ENCODE peak calls at places on chromosomes 1 and 21, in nine cellular contexts. M is OCI-LY7, A is HCT116, H is SK-N-SH, T is hepatocyte, O is neural progenitor cell, E is GM23248, S is PC-3, R is MM.1S. Q is an unnamed sample. For H3K79me2, the result is how much of the 10 kb centered on the place peaks cover.

GRCh38 chr1:176149939-176150807 is 56.9 kb downstream of the COP1 start:
- DNase-seq in A (no peak), M (no peak), E (no peak), R (no peak), H (no peak), O (peak), S (no peak), T (peak), Q (no peak)

GRCh38 chr21:33968082-33968997 is 52.7 kb upstream of the ATP5PO start:
- DNase-seq in O (peak), A (no peak), E (peak), T (peak), M (peak), R (no peak), S (peak), H (no peak), Q (peak)

GRCh38 chr1:228218513-228219244 is 10.8 kb downstream of the OBSCN start:
- DNase-seq in M (no peak), A (no peak), S (no peak), O (no peak), R (no peak), E (no peak), H (no peak), T (no peak), Q (no peak)

GRCh38 chr1:244964112-244964971 is 100.0 kb upstream of the HNRNPU start:
- DNase-seq in H (peak), O (peak), T (peak), A (no peak), S (peak), R (no peak), E (peak), M (no peak), Q (peak)

GRCh38 chr1:41404308-41404755 is 43.1 kb downstream of the FOXO6 start:
- DNase-seq in T (peak), H (peak), M (peak), A (no peak), S (peak), R (no peak), E (peak), O (peak), Q (peak)

GRCh38 chr1:3053986-3054385 is 15.0 kb upstream of the PRDM16 start:
- DNase-seq in A (no peak), S (no peak), H (no peak), O (no peak), R (no peak), E (no peak), T (no peak), M (no peak), Q (no peak)

GRCh38 chr1:34695580-34695979 is 59.3 kb upstream of the GJB5 start:
- DNase-seq in T (no peak), R (no peak), E (no peak), H (peak), M (no peak), A (no peak), O (no peak), S (no peak), Q (no peak)

GRCh38 chr1:81499487-81499886 is 301.2 kb upstream of the ADGRL2 start:
- DNase-seq in M (no peak), S (no peak), E (no peak), H (no peak), A (no peak), R (no peak), O (no peak), T (no peak), Q (no peak)

GRCh38 chr1:167171286-167171929 is 49.3 kb upstream of the POU2F1 start:
- DNase-seq in A (no peak), T (no peak), S (peak), O (no peak), H (no peak), E (peak), M (no peak), R (no peak), Q (peak)

GRCh38 chr1:31793086-31793485 is 22.7 kb downstream of the SPOCD1 start:
- DNase-seq in M (no peak), E (no peak), O (no peak), A (no peak), S (no peak), R (no peak), H (no peak), T (no peak), Q (no peak)

GRCh38 chr1:226310123-226310540 is 1.2 kb upstream of the LIN9 start:
- DNase-seq in R (no peak), M (peak), S (no peak), E (no peak), H (no peak), A (no peak), O (no peak), T (no peak), Q (peak)

GRCh38 chr1:203462878-203463277 is 12.7 kb upstream of the PRELP start:
- DNase-seq in E (peak), R (no peak), A (no peak), H (no peak), O (no peak), T (no peak), M (no peak), S (peak), Q (no peak)

GRCh38 chr1:238396140-238396539 is 505.4 kb upstream of the ZP4 start:
- DNase-seq in R (no peak), A (no peak), O (no peak), E (no peak), M (no peak), S (no peak), H (no peak), T (no peak), Q (no peak)

GRCh38 chr21:33817663-33818433 is 97.8 kb downstream of the ATP5PO start:
- DNase-seq in O (peak), S (no peak), R (no peak), H (peak), T (no peak), A (no peak), M (no peak), E (no peak), Q (no peak)

GRCh38 chr1:170660874-170661645 is 2.9 kb upstream of the PRRX1 start:
- DNase-seq in M (no peak), A (no peak), T (no peak), E (peak), O (peak), H (peak), S (no peak), R (no peak), Q (peak)

GRCh38 chr21:45801129-45801735 is 157.7 kb downstream of the PCBP3 start:
- DNase-seq in S (no peak), T (no peak), R (no peak), M (no peak), O (no peak), H (no peak), E (no peak), A (no peak), Q (no peak)

GRCh38 chr1:35769759-35770446 is at the start of gene CLSPN:
- DNase-seq in T (peak), R (peak), A (peak), M (peak), E (peak), H (peak), O (peak), S (peak), Q (peak)

GRCh38 chr21:29144736-29145353 is 14.4 kb downstream of the MAP3K7CL start:
- DNase-seq in E (peak), S (peak), O (no peak), A (no peak), H (no peak), M (no peak), T (no peak), R (no peak), Q (no peak)

GRCh38 chr1:173304529-173305227 is 97.5 kb upstream of the TNFSF4 start:
- DNase-seq in A (no peak), O (peak), S (no peak), M (no peak), T (no peak), E (no peak), R (no peak), H (no peak), Q (no peak)

GRCh38 chr1:228147768-228148167 is 2.0 kb upstream of the GJC2 start:
- DNase-seq in M (no peak), R (no peak), T (no peak), S (no peak), E (no peak), O (no peak), A (no peak), H (peak), Q (no peak)

GRCh38 chr1:178134061-178134460 is 40.2 kb downstream of the RASAL2 start:
- DNase-seq in A (no peak), H (no peak), O (no peak), R (no peak), S (peak), M (no peak), T (no peak), E (peak), Q (no peak)

GRCh38 chr1:115764541-115764940 is 4.0 kb downstream of the CASQ2 start:
- DNase-seq in A (peak), T (peak), S (peak), M (no peak), E (peak), H (peak), O (peak), R (no peak), Q (peak)

GRCh38 chr1:22930235-22930912 is 42.3 kb downstream of the LACTBL1 start:
- DNase-seq in R (no peak), O (peak), M (peak), H (peak), T (peak), A (peak), E (peak), S (peak), Q (peak)

GRCh38 chr1:46589529-46589928 is 14.5 kb downstream of the MKNK1 start:
- DNase-seq in O (no peak), R (no peak), M (no peak), H (no peak), A (no peak), T (no peak), S (no peak), E (no peak), Q (no peak)

GRCh38 chr1:156705918-156706646 is 699 bp upstream of the CRABP2 start:
- DNase-seq in O (peak), R (peak), S (peak), E (peak), M (peak), T (peak), A (no peak), H (peak), Q (peak)

GRCh38 chr21:17679002-17679600 is 66.4 kb upstream of the BTG3 start:
- DNase-seq in A (peak), E (peak), O (peak), H (peak), R (peak), M (peak), S (peak), T (peak), Q (peak)

GRCh38 chr1:228318823-228319241 is 87.8 kb downstream of the TRIM11 start:
- DNase-seq in A (no peak), M (no peak), R (no peak), O (no peak), E (no peak), T (no peak), H (no peak), S (no peak), Q (no peak)

GRCh38 chr21:42176864-42177263 is 42.1 kb upstream of the ABCG1 start:
- DNase-seq in O (no peak), E (peak), M (no peak), T (no peak), S (no peak), R (no peak), A (no peak), H (no peak), Q (no peak)

GRCh38 chr21:37871121-37871862 is 45.0 kb downstream of the KCNJ6 start:
- DNase-seq in O (no peak), R (no peak), M (no peak), A (no peak), H (no peak), E (peak), S (peak), T (no peak), Q (no peak)

GRCh38 chr1:55196433-55197035 is 18.6 kb downstream of the USP24 start:
- DNase-seq in A (no peak), T (no peak), S (no peak), O (no peak), H (no peak), R (no peak), M (no peak), E (peak), Q (no peak)

GRCh38 chr1:234320549-234320948 is 52.7 kb upstream of the COA6 start:
- DNase-seq in A (no peak), R (no peak), H (no peak), M (no peak), E (no peak), S (no peak), T (peak), O (no peak), Q (no peak)

GRCh38 chr1:163826500-163826899 is 504.7 kb downstream of the NUF2 start:
- DNase-seq in H (no peak), T (no peak), A (no peak), M (no peak), R (peak), S (no peak), E (no peak), O (no peak), Q (no peak)

GRCh38 chr21:44765231-44766013 is 36.2 kb downstream of the UBE2G2 start:
- DNase-seq in R (peak), S (peak), E (peak), A (no peak), T (no peak), M (no peak), O (no peak), H (peak), Q (no peak)

GRCh38 chr1:242873661-242874060 is 349.2 kb upstream of the PLD5 start:
- DNase-seq in M (no peak), O (no peak), H (no peak), E (no peak), A (no peak), T (no peak), R (peak), S (no peak), Q (no peak)
- TF ChIP-seq EZH2phosphoT487 in M (no peak), O (no peak), H (no peak), E (no peak), A (no peak), T (no peak), R (no peak), S (no peak), Q (no peak)

GRCh38 chr21:15193937-15194336 is 129.1 kb upstream of the NRIP1 start:
- DNase-seq in A (no peak), E (no peak), M (no peak), T (no peak), O (no peak), H (no peak), R (no peak), S (no peak), Q (no peak)

GRCh38 chr21:15192243-15192642 is 127.4 kb upstream of the NRIP1 start:
- DNase-seq in O (no peak), T (peak), S (peak), A (no peak), M (no peak), H (no peak), R (no peak), E (no peak), Q (no peak)

GRCh38 chr21:15190412-15190811 is 125.6 kb upstream of the NRIP1 start:
- DNase-seq in H (no peak), A (no peak), R (no peak), T (no peak), S (no peak), E (no peak), O (no peak), M (no peak), Q (no peak)

GRCh38 chr21:15190837-15191236 is 126.0 kb upstream of the NRIP1 start:
- DNase-seq in M (no peak), E (no peak), H (no peak), A (no peak), O (no peak), T (no peak), R (no peak), S (peak), Q (no peak)

GRCh38 chr21:15191342-15191741 is 126.5 kb upstream of the NRIP1 start:
- DNase-seq in O (no peak), A (no peak), E (no peak), T (no peak), R (no peak), M (no peak), S (peak), H (no peak), Q (no peak)
- H3K79me2 ChIP-seq in O (under half), A (under half), E (under half), T (under half), R (under half), M (under half), S (under half), H (under half), Q (under half)

DNA sequence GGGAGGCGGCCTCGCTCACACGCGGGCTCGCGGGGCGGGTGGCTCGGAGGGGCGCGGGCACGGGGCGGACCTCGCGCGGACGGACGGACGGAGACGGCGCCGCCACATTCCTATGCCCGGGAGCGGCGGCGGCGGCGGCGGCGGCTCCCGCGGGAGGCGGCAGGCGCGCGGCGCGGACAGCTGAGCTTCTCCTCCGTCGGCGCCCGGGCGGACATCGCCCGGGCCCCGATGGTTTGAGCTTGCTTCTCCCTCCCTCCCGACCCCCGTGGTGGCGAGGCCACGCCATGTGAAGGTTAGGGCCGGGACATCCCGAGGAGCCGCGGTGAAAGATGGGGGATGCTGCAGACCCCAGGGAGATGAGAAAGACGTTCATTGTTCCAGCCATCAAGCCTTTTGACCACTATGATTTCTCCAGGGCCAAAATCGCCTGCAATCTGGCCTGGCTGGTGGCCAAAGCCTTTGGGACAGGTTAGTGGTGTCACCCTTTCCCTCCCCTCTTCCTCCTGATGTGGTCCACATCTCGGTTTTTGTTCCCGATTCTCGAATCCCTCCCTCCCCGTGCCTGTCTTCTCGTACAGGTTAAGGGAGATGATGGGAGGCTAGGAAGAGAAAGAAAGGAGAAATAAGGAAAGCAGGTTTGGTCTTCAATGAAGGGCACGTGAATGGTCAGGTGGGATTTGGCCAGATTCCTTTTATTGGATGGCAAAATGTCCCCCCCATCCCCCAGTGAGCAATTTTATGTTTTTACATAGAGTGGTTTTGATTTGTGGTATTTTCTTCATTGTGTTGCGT is 1.0 kb downstream of the CAMSAP2 start:
- DNase-seq in H (no peak), R (no peak), M (no peak), E (peak), A (no peak), T (peak), O (peak), S (peak), Q (peak)
- TF ChIP-seq EZH2phosphoT487 in H (no peak), R (no peak), M (no peak), E (no peak), A (no peak), T (no peak), O (no peak), S (peak), Q (no peak)

DNA sequence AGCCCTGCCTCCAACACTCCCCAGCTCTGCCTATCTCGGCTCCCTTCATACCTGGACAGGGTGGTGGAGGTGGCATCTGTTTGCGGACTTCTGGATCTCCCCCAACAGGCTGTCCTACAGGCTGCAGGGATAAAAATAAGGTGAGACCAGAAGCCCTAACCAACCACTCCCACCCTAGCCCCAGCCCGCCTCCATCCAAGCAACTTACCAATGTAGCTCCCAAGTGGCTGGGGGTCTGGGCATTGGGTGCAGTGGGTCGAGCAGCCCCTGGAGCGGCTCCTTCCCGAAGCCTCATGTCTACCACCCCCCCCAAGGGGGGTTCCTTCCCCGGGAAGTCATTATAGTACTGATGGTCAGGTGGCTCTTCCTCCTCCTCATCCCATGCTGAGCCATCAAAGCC is 4.4 kb downstream of the SHC1 start:
- DNase-seq in E (no peak), S (no peak), O (no peak), A (no peak), M (no peak), T (no peak), H (no peak), R (no peak), Q (no peak)
- H3K79me2 ChIP-seq in E (half or more), S (under half), O (under half), A (half or more), M (under half), T (half or more), H (half or more), R (half or more), Q (under half)

GRCh38 chr1:179169616-179170467 is 59.6 kb downstream of the ABL2 start:
- DNase-seq in H (no peak), M (no peak), S (peak), T (no peak), E (peak), R (no peak), O (no peak), A (no peak), Q (no peak)
- TF ChIP-seq EZH2phosphoT487 in H (no peak), M (no peak), S (no peak), T (no peak), E (no peak), R (no peak), O (no peak), A (no peak), Q (no peak)

Q was measured in GM23338.